ENCODE peak calls at places on chromosome 7, in four cellular contexts. One of them, this sample, is unnamed. For H3K4me1, the result is how much of the 10 kb centered on the place peaks cover.

GRCh38 chr7:134632937-134633540 is 13.6 kb upstream of the BPGM start:
- DNase-seq in IMR-90: peak
- DNase-seq in spleen: no peak
- DNase-seq in tibial nerve: no peak
- DNase-seq in this sample: no peak

GRCh38 chr7:17939111-17939669 is 1.1 kb downstream of the SNX13 start:
- DNase-seq in IMR-90: peak
- DNase-seq in spleen: no peak
- DNase-seq in tibial nerve: no peak
- DNase-seq in this sample: no peak

GRCh38 chr7:151595702-151596340 is 76.1 kb upstream of the RHEB start:
- DNase-seq in IMR-90: no peak
- DNase-seq in spleen: no peak
- DNase-seq in tibial nerve: no peak
- DNase-seq in this sample: no peak

GRCh38 chr7:34928052-34928451 is 109.2 kb downstream of the DPY19L1 start:
- DNase-seq in IMR-90: no peak
- DNase-seq in spleen: no peak
- DNase-seq in tibial nerve: peak
- DNase-seq in this sample: no peak

GRCh38 chr7:43461349-43462024 is 121.4 kb upstream of the STK17A start:
- DNase-seq in IMR-90: no peak
- DNase-seq in spleen: no peak
- DNase-seq in tibial nerve: no peak
- DNase-seq in this sample: no peak

GRCh38 chr7:112790651-112790973 is 419 bp upstream of the TMEM168 start:
- DNase-seq in IMR-90: no peak
- DNase-seq in spleen: no peak
- DNase-seq in tibial nerve: no peak
- DNase-seq in this sample: no peak

GRCh38 chr7:7054252-7054830 is 128.0 kb upstream of the C1GALT1 start:
- DNase-seq in IMR-90: no peak
- DNase-seq in spleen: no peak
- DNase-seq in tibial nerve: no peak
- DNase-seq in this sample: no peak

GRCh38 chr7:133936074-133936473 is 191.1 kb upstream of the LRGUK start:
- DNase-seq in IMR-90: peak
- DNase-seq in spleen: no peak
- DNase-seq in tibial nerve: no peak
- DNase-seq in this sample: no peak

GRCh38 chr7:38675500-38676106 is 44.4 kb upstream of the AMPH start:
- DNase-seq in IMR-90: no peak
- DNase-seq in spleen: no peak
- DNase-seq in tibial nerve: no peak
- DNase-seq in this sample: peak

GRCh38 chr7:92631830-92632487 is 41.8 kb upstream of the FAM133B start:
- DNase-seq in IMR-90: no peak
- DNase-seq in spleen: no peak
- DNase-seq in tibial nerve: no peak
- DNase-seq in this sample: no peak
- H3K4me1 ChIP-seq in IMR-90: under half
- H3K4me1 ChIP-seq in spleen: half or more
- H3K4me1 ChIP-seq in tibial nerve: under half
- H3K4me1 ChIP-seq in this sample: under half

DNA sequence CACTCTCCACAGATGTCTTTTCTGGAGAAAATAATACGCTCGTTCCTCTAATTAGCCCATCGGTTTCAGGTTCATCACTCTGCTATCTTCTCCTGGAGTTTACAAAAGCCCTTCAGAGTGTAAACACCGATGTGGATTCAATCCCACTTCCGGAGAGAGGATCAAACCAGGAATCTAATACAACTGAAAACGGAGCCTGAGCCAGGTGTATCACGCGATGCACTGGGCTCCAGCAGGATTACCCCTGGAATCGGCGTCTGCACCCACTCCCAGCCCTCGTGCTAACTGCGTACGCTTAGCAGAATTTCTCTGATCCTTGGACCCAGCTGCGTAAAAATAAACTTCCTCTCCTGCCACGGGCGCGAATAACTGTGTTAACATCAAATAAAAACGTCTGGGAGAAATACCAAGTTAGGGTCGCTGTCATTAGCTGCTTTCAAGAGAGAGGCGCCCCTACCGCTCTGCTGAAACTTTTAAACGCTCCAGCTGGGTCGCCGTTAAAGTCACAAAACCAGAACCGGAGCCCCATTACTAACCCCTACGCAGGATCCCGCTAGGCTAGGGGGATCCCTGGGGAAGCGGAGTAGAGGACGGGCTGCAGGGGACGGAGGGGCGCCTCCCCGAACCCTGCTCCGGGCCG is 508 bp downstream of the ZNF3 start:
- DNase-seq in IMR-90: peak
- DNase-seq in spleen: peak
- DNase-seq in tibial nerve: no peak
- DNase-seq in this sample: no peak
- TF ChIP-seq POLR2A in IMR-90: no peak
- TF ChIP-seq POLR2A in spleen: no peak
- TF ChIP-seq POLR2A in tibial nerve: no peak
- TF ChIP-seq POLR2A in this sample: no peak

DNA sequence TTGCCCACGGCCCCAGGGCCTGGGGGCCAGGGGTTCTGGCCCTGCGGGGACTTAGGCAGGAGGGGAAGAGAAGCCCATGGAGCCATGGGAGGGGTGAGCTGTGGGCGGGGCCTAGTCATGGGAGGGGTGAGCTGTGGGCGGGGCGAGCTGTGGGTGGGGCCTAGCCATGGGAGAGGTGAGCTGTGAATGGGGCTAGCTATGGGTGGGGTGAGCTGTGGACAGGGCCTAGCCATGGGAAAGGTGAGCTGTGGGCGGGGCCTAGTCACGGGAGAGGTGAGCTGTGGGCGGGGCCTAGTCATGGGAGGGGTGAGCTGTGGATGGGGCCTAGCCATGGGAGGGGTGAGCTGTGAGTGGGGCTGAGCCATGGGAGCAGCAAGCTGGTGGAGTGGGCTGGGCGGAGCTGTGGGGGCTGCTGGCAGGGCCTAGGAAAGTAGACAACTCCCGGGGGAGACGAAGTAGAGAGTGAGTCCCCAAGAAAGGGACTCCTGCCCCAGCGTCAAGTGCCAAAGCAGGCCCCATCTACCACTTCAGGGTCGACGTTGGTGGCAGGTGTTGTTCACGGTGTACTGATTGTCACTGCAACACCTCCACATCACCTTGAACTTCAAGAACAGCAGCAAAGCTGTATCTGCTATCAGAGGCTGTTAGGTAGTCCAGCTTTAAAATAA is 19.2 kb upstream of the TTYH3 start:
- DNase-seq in IMR-90: no peak
- DNase-seq in spleen: no peak
- DNase-seq in tibial nerve: no peak
- DNase-seq in this sample: no peak
- H3K4me1 ChIP-seq in IMR-90: under half
- H3K4me1 ChIP-seq in spleen: under half
- H3K4me1 ChIP-seq in tibial nerve: under half
- H3K4me1 ChIP-seq in this sample: under half

GRCh38 chr7:70470751-70471150 is 661.2 kb upstream of the GALNT17 start:
- DNase-seq in IMR-90: no peak
- DNase-seq in spleen: no peak
- DNase-seq in tibial nerve: no peak
- DNase-seq in this sample: no peak
- TF ChIP-seq POLR2A in IMR-90: no peak
- TF ChIP-seq POLR2A in spleen: no peak
- TF ChIP-seq POLR2A in tibial nerve: no peak
- TF ChIP-seq POLR2A in this sample: no peak

GRCh38 chr7:47039899-47040298 is 542.0 kb downstream of the TNS3 start:
- DNase-seq in IMR-90: peak
- DNase-seq in spleen: no peak
- DNase-seq in tibial nerve: no peak
- DNase-seq in this sample: peak
- H3K4me1 ChIP-seq in IMR-90: under half
- H3K4me1 ChIP-seq in spleen: under half
- H3K4me1 ChIP-seq in tibial nerve: under half
- H3K4me1 ChIP-seq in this sample: under half

DNA sequence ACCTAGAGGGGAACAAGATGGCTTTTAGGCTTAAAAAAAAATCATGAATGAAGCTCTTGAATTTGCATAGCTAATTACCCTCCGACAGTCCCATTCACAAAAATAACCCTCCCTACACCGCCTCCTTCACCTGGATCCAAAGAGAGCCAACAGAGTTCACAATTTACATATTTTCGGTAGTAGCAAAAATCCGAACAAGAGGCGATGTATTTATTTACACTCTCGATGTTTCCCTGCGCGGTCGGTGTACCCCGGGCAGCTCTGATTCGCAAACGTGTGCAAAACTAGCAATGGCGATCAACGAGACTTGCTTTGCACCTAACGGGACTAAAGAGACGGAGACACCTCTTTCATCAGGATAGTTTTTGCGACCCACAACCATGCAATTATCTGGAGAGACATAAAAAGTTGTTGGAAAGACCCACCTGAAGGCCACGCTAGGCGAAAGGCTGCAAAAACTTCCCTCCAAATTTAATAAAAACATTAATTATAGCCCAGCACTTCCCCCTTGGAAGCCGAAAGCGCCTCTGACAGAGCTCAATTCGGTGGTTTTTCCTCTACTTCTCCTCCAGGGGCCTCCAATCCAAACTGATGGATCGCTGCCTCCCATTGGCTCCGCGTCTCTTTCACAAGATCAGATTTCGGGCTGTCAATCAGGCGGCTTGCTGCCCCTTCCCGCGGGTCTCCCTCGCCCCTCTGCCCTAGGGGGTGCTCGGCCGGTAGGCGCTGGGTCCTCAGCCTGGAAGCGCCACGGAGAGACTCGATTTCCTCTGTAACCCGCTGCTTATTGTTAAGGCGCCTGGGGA is at the start of gene ETV1:
- DNase-seq in IMR-90: peak
- DNase-seq in spleen: peak
- DNase-seq in tibial nerve: peak
- DNase-seq in this sample: no peak
- TF ChIP-seq POLR2A in IMR-90: peak
- TF ChIP-seq POLR2A in spleen: no peak
- TF ChIP-seq POLR2A in tibial nerve: peak
- TF ChIP-seq POLR2A in this sample: no peak

GRCh38 chr7:22333680-22334141 is 23.2 kb downstream of the RAPGEF5 start:
- DNase-seq in IMR-90: no peak
- DNase-seq in spleen: no peak
- DNase-seq in tibial nerve: no peak
- DNase-seq in this sample: peak

GRCh38 chr7:22331704-22332103 is 25.2 kb downstream of the RAPGEF5 start:
- DNase-seq in IMR-90: no peak
- DNase-seq in spleen: no peak
- DNase-seq in tibial nerve: no peak
- DNase-seq in this sample: no peak

GRCh38 chr7:22330903-22331302 is 26.1 kb downstream of the RAPGEF5 start:
- DNase-seq in IMR-90: no peak
- DNase-seq in spleen: no peak
- DNase-seq in tibial nerve: no peak
- DNase-seq in this sample: no peak

GRCh38 chr7:22329816-22330524 is 27.0 kb downstream of the RAPGEF5 start:
- DNase-seq in IMR-90: no peak
- DNase-seq in spleen: no peak
- DNase-seq in tibial nerve: no peak
- DNase-seq in this sample: no peak

GRCh38 chr7:22332481-22332880 is 24.5 kb downstream of the RAPGEF5 start:
- DNase-seq in IMR-90: no peak
- DNase-seq in spleen: no peak
- DNase-seq in tibial nerve: no peak
- DNase-seq in this sample: peak
- H3K4me1 ChIP-seq in IMR-90: under half
- H3K4me1 ChIP-seq in spleen: under half
- H3K4me1 ChIP-seq in tibial nerve: under half
- H3K4me1 ChIP-seq in this sample: under half

GRCh38 chr7:92245487-92246362 is at the start of the genes ANKIB1 and KRIT1:
- DNase-seq in IMR-90: peak
- DNase-seq in spleen: peak
- DNase-seq in tibial nerve: peak
- DNase-seq in this sample: peak
- TF ChIP-seq POLR2A in IMR-90: peak
- TF ChIP-seq POLR2A in spleen: no peak
- TF ChIP-seq POLR2A in tibial nerve: peak
- TF ChIP-seq POLR2A in this sample: no peak

GRCh38 chr7:142481548-142481947 is 223.7 kb upstream of the PRSS58 start:
- DNase-seq in IMR-90: peak
- DNase-seq in spleen: no peak
- DNase-seq in tibial nerve: no peak
- DNase-seq in this sample: no peak

GRCh38 chr7:142482899-142483658 is 225.2 kb upstream of the PRSS58 start:
- DNase-seq in IMR-90: peak
- DNase-seq in spleen: peak
- DNase-seq in tibial nerve: peak
- DNase-seq in this sample: no peak

GRCh38 chr7:142477079-142477651 is 219.3 kb upstream of the PRSS58 start:
- DNase-seq in IMR-90: peak
- DNase-seq in spleen: no peak
- DNase-seq in tibial nerve: no peak
- DNase-seq in this sample: no peak

GRCh38 chr7:142476077-142476476 is 218.2 kb upstream of the PRSS58 start:
- DNase-seq in IMR-90: no peak
- DNase-seq in spleen: no peak
- DNase-seq in tibial nerve: no peak
- DNase-seq in this sample: no peak

DNA sequence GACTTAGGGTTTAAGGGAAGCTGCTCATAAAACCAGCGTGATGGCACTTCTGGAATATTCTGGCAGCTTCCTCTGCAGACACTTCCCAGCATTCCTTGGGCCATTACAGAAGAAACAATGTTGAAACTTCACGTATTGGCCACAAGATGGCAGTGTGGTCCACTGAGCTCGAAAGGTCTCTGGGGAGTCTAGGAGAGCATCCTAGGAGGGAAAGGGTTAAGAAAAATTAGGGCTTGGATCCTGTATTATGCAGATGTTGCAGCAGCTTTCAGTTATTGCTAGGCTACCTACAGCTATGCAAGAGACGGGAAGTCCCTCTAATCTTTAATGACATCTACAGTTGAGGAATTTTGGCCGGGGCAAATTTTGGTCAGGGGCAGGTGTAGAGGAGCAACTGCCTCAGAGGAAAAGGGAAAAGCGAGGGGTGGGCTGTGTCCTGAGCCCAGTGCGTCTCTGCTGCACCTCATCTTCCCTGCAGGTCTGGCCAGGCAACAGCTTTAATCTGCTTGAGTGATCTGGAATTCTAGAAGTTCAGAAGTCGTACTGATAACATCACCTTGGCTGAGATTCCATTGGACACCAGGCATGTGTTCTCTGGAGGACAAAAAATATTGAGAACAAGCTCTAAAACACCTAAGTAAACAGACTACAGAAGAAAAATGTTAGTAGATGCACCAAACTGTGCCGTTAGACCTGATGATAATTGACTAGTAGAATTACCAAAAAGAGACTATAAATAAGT is 220.8 kb upstream of the PRSS58 start:
- DNase-seq in IMR-90: peak
- DNase-seq in spleen: no peak
- DNase-seq in tibial nerve: peak
- DNase-seq in this sample: no peak
- H3K4me1 ChIP-seq in IMR-90: under half
- H3K4me1 ChIP-seq in spleen: under half
- H3K4me1 ChIP-seq in tibial nerve: under half
- H3K4me1 ChIP-seq in this sample: under half